ENCODE peak calls at places on chromosomes 13 and 19, in eight cellular contexts. Y is psoas muscle, K is endodermal cell, Z is kidney epithelial cell, A is MM.1S, H is tibial artery, N is Peyer's patch, I is WERI-Rb-1. F is an unnamed sample.

GRCh38 chr13:93915269-93915809 is 564.1 kb downstream of the DCT start:
- DNase-seq in Y (no peak), K (no peak), Z (no peak), A (no peak), H (no peak), N (no peak), I (no peak), F (no peak)

GRCh38 chr13:46603165-46603603 is 50.2 kb downstream of the LRCH1 start:
- DNase-seq in Y (no peak), K (no peak), Z (no peak), A (no peak), H (no peak), N (no peak), I (no peak), F (no peak)

GRCh38 chr13:94858856-94859811 is 146.8 kb upstream of the SOX21 start:
- DNase-seq in Y (peak; percentile 44), K (peak; percentile 58), Z (no peak), A (no peak), H (peak; percentile 74), N (no peak), I (no peak), F (no peak)

GRCh38 chr13:98523455-98524102 is 53.3 kb downstream of the STK24 start:
- DNase-seq in Y (no peak), K (no peak), Z (no peak), A (no peak), H (no peak), N (peak; percentile 36), I (no peak), F (no peak)

GRCh38 chr13:24540236-24541126 is 27.9 kb upstream of the PARP4 start:
- DNase-seq in Y (no peak), K (peak; percentile 91), Z (no peak), A (no peak), H (no peak), N (no peak), I (peak; percentile 63), F (no peak)

GRCh38 chr13:108215428-108215827 is at the start of gene LIG4:
- DNase-seq in Y (peak; percentile 93), K (peak; percentile 97), Z (peak; percentile 87), A (peak; percentile 89), H (peak; percentile 93), N (peak; percentile 88), I (peak; percentile 99), F (peak; percentile 55)

GRCh38 chr13:105442941-105443340 is 1092.5 kb downstream of the EFNB2 start:
- DNase-seq in Y (no peak), K (no peak), Z (peak; percentile 99), A (no peak), H (no peak), N (no peak), I (no peak), F (peak; percentile 91)

GRCh38 chr19:46481187-46481586 is 9.8 kb upstream of the PNMA8A start:
- DNase-seq in Y (no peak), K (no peak), Z (no peak), A (no peak), H (no peak), N (no peak), I (no peak), F (no peak)

GRCh38 chr13:56917966-56918365 is 222.8 kb upstream of the PRR20A start:
- DNase-seq in Y (no peak), K (no peak), Z (no peak), A (no peak), H (no peak), N (no peak), I (no peak), F (no peak)

GRCh38 chr13:62193919-62194318 is 778.3 kb upstream of the PCDH20 start:
- DNase-seq in Y (no peak), K (no peak), Z (peak; percentile 4), A (no peak), H (no peak), N (no peak), I (no peak), F (no peak)

GRCh38 chr13:30739646-30740642 is 4.6 kb downstream of the ALOX5AP start:
- DNase-seq in Y (no peak), K (peak; percentile 73), Z (peak; percentile 57), A (no peak), H (no peak), N (peak; percentile 29), I (no peak), F (peak; percentile 38)

GRCh38 chr19:3577741-3578344 is 5.1 kb downstream of the HMG20B start:
- DNase-seq in Y (peak; percentile 31), K (peak; percentile 89), Z (no peak), A (no peak), H (no peak), N (no peak), I (no peak), F (no peak)

GRCh38 chr13:109785892-109786450 is 412 bp downstream of the IRS2 start:
- DNase-seq in Y (peak; percentile 46), K (no peak), Z (no peak), A (peak; percentile 16), H (no peak), N (no peak), I (no peak), F (no peak)

GRCh38 chr13:109785141-109785891 is 1.1 kb downstream of the IRS2 start:
- DNase-seq in Y (peak; percentile 45), K (peak; percentile 81), Z (no peak), A (no peak), H (peak; percentile 77), N (no peak), I (peak; percentile 78), F (no peak)

GRCh38 chr13:109787135-109787954 is 962 bp upstream of the IRS2 start:
- DNase-seq in Y (peak; percentile 31), K (peak; percentile 86), Z (no peak), A (peak; percentile 48), H (no peak), N (no peak), I (peak; percentile 69), F (no peak)

GRCh38 chr13:109784590-109785140 is 1.7 kb downstream of the IRS2 start:
- DNase-seq in Y (peak; percentile 85), K (peak; percentile 94), Z (no peak), A (no peak), H (peak; percentile 84), N (no peak), I (peak; percentile 90), F (no peak)

DNA sequence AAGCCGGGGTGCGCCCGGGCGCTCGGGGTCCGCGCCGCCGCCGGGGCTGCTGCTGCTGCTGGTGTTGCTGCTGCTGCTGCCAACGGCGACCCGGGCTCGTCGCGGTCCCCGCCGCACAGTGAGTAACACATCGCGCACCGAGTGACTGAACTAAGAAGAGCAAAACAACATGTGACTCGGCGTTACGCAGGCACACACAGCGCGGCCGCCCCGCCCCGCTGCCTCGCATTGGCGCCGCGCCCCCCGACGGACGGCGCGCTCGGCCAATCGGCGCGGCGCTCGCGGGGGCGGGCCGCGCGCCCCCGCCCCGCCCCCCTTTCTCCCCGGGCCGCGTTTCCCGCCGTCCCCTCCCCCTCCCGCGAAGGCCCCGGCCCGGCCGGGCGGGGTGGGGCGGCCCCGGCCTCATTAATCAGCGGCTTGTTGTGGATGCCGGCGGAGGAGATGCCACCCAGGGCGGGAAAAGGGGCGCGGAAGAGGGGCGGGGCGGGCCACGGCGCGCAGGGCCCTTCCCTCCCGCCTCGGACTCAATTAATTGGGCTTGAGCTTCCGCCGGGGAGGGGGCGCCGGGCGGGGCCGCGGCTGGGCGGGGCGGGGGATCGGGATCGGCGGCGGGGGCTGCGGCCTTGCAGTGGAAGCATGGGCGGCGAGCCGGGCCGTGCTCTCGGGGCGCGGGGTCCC is at the start of gene IRS2:
- DNase-seq in Y (peak; percentile 92), K (peak; percentile 98), Z (peak; percentile 76), A (peak; percentile 95), H (peak; percentile 97), N (peak; percentile 89), I (peak; percentile 99), F (peak; percentile 53)
- H3K4me3 ChIP-seq in Y (peak within 1 kb of the TSS; percentile 92), K (peak within 1 kb of the TSS; percentile 81), Z (peak within 1 kb of the TSS; percentile 79), A (peak within 1 kb of the TSS; percentile 90), H (peak within 1 kb of the TSS; percentile 88), N (peak within 1 kb of the TSS; percentile 77), I (peak within 1 kb of the TSS; percentile 99), F (peak within 1 kb of the TSS; percentile 61)

DNA sequence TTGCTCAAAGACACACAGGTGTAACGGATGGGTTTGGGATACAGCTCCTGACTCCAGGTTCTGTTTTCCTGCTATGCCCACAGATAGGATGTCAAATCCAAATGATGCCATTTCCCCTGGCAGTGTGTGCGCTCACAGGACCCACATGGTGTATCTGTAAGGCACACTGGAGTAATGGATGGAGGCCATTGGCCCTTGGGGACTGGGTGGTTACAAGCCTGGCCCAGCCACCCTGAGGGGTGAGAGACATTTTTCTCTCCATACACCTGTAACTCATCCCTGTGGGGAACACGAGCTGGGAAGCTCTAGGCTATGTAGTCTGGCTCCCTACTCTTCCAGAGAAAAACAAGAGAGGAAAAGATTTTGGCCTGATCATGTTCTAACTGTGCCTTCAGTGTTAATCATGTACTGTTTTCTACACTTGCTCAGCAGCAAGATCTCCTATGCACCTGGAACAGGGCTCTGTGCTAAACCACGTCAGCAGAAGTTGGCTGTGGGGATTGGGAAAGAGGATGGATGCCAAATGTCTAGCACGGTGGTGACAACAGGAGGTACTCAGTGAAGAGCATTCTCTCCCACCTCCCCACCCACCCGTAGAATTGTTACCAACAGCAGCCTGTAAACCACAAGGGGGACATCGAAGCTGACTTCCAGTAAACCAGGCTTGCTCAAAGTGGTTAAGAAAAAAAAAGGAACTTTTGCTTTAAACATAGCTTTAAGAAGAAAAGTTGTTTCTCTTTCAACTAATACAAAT is 237.0 kb downstream of the LACC1 start:
- DNase-seq in Y (no peak), K (peak; percentile 69), Z (no peak), A (no peak), H (no peak), N (no peak), I (no peak), F (no peak)
- TF ChIP-seq CTCF in Y (no peak), K (peak; percentile 62), Z (peak; percentile 14), A (no peak), H (no peak), N (no peak), I (no peak), F (peak; percentile 14)

GRCh38 chr19:32857584-32857983 is 12.0 kb downstream of the SLC7A9 start:
- DNase-seq in Y (no peak), K (no peak), Z (no peak), A (no peak), H (peak; percentile 9), N (no peak), I (no peak), F (no peak)
- H3K4me3 ChIP-seq in Y (no peak overlapping the region), K (no peak overlapping the region), Z (no peak overlapping the region), A (no peak overlapping the region), H (no peak overlapping the region), N (no peak overlapping the region), I (no peak overlapping the region), F (no peak overlapping the region)

GRCh38 chr19:58556633-58557252 is 1.7 kb downstream of the UBE2M start:
- DNase-seq in Y (no peak), K (no peak), Z (no peak), A (no peak), H (peak; percentile 59), N (no peak), I (no peak), F (no peak)

GRCh38 chr19:58555920-58556632 is 1.2 kb upstream of the CHMP2A start:
- DNase-seq in Y (no peak), K (no peak), Z (no peak), A (no peak), H (peak; percentile 63), N (no peak), I (no peak), F (no peak)

GRCh38 chr19:58555369-58555885 is 522 bp upstream of the CHMP2A start:
- DNase-seq in Y (no peak), K (no peak), Z (no peak), A (no peak), H (no peak), N (no peak), I (no peak), F (no peak)

GRCh38 chr19:58553799-58554493 is 959 bp downstream of the CHMP2A start:
- DNase-seq in Y (no peak), K (peak; percentile 67), Z (no peak), A (no peak), H (peak; percentile 66), N (no peak), I (no peak), F (no peak)

GRCh38 chr19:58554494-58555368 is at the start of gene CHMP2A:
- DNase-seq in Y (peak; percentile 99), K (peak; percentile 99), Z (peak; percentile 71), A (peak; percentile 96), H (peak; percentile 100), N (peak; percentile 98), I (peak; percentile 98), F (peak; percentile 79)
- TF ChIP-seq CTCF in Y (no peak), K (no peak), Z (no peak), A (no peak), H (no peak), N (no peak), I (no peak), F (no peak)